ENCODE peak calls at places on chromosomes 12 and 14, in four cellular contexts. One of them, this sample, is unnamed.

GRCh38 chr12:11968516-11968915 is 102.2 kb upstream of the BCL2L14 start:
- DNase-seq in cardiac muscle cell: no peak
- DNase-seq in AG04450: no peak
- DNase-seq in epithelial cell of proximal tubule: no peak
- DNase-seq in this sample: no peak

GRCh38 chr12:6968426-6968825 is 2.0 kb downstream of the PHB2 start:
- DNase-seq in cardiac muscle cell: no peak
- DNase-seq in AG04450: no peak
- DNase-seq in epithelial cell of proximal tubule: no peak
- DNase-seq in this sample: no peak

GRCh38 chr12:98355322-98355721 is 160.1 kb upstream of the TMPO start:
- DNase-seq in cardiac muscle cell: peak; percentile 16
- DNase-seq in AG04450: no peak
- DNase-seq in epithelial cell of proximal tubule: no peak
- DNase-seq in this sample: no peak

GRCh38 chr12:115752913-115753726 is 524.4 kb downstream of the MED13L start:
- DNase-seq in cardiac muscle cell: peak; percentile 84
- DNase-seq in AG04450: peak; percentile 48
- DNase-seq in epithelial cell of proximal tubule: peak; percentile 18
- DNase-seq in this sample: peak; percentile 80

GRCh38 chr12:49345048-49345839 is 1.4 kb upstream of the DNAJC22 start:
- DNase-seq in cardiac muscle cell: no peak
- DNase-seq in AG04450: no peak
- DNase-seq in epithelial cell of proximal tubule: no peak
- DNase-seq in this sample: no peak

GRCh38 chr14:30462358-30462757 is 96.6 kb upstream of the G2E3 start:
- DNase-seq in cardiac muscle cell: no peak
- DNase-seq in AG04450: no peak
- DNase-seq in epithelial cell of proximal tubule: no peak
- DNase-seq in this sample: no peak

GRCh38 chr12:49976547-49976946 is 3.8 kb downstream of the AQP6 start:
- DNase-seq in cardiac muscle cell: no peak
- DNase-seq in AG04450: no peak
- DNase-seq in epithelial cell of proximal tubule: no peak
- DNase-seq in this sample: no peak

GRCh38 chr14:34120185-34120977 is 169.5 kb upstream of the EGLN3 start:
- DNase-seq in cardiac muscle cell: no peak
- DNase-seq in AG04450: no peak
- DNase-seq in epithelial cell of proximal tubule: no peak
- DNase-seq in this sample: no peak

GRCh38 chr12:105212431-105212830 is 23.5 kb downstream of the APPL2 start:
- DNase-seq in cardiac muscle cell: peak; percentile 74
- DNase-seq in AG04450: no peak
- DNase-seq in epithelial cell of proximal tubule: no peak
- DNase-seq in this sample: peak; percentile 76

GRCh38 chr14:95533391-95533821 is 1.4 kb upstream of the GLRX5 start:
- DNase-seq in cardiac muscle cell: peak; percentile 64
- DNase-seq in AG04450: no peak
- DNase-seq in epithelial cell of proximal tubule: no peak
- DNase-seq in this sample: no peak

GRCh38 chr14:60204843-60205774 is 39.9 kb upstream of the DHRS7 start:
- DNase-seq in cardiac muscle cell: no peak
- DNase-seq in AG04450: no peak
- DNase-seq in epithelial cell of proximal tubule: no peak
- DNase-seq in this sample: no peak

GRCh38 chr12:113396828-113397496 is 6.7 kb downstream of the SDS start:
- DNase-seq in cardiac muscle cell: no peak
- DNase-seq in AG04450: no peak
- DNase-seq in epithelial cell of proximal tubule: no peak
- DNase-seq in this sample: no peak

GRCh38 chr14:104001003-104001402 is 58.7 kb upstream of the RD3L start:
- DNase-seq in cardiac muscle cell: no peak
- DNase-seq in AG04450: no peak
- DNase-seq in epithelial cell of proximal tubule: no peak
- DNase-seq in this sample: no peak

GRCh38 chr12:50517456-50518048 is 12.8 kb downstream of the DIP2B start:
- DNase-seq in cardiac muscle cell: peak; percentile 28
- DNase-seq in AG04450: peak; percentile 57
- DNase-seq in epithelial cell of proximal tubule: no peak
- DNase-seq in this sample: no peak

GRCh38 chr14:99393059-99393655 is 87.5 kb downstream of the SETD3 start:
- DNase-seq in cardiac muscle cell: peak; percentile 52
- DNase-seq in AG04450: no peak
- DNase-seq in epithelial cell of proximal tubule: no peak
- DNase-seq in this sample: no peak

GRCh38 chr14:67240168-67240932 is 885 bp upstream of the PALS1 start:
- DNase-seq in cardiac muscle cell: peak; percentile 27
- DNase-seq in AG04450: no peak
- DNase-seq in epithelial cell of proximal tubule: no peak
- DNase-seq in this sample: no peak

GRCh38 chr12:68899251-68899771 is 33.7 kb downstream of the CPM start:
- DNase-seq in cardiac muscle cell: peak; percentile 92
- DNase-seq in AG04450: no peak
- DNase-seq in epithelial cell of proximal tubule: peak; percentile 88
- DNase-seq in this sample: peak; percentile 73

GRCh38 chr14:45649051-45649450 is 396.0 kb upstream of the MIS18BP1 start:
- DNase-seq in cardiac muscle cell: no peak
- DNase-seq in AG04450: no peak
- DNase-seq in epithelial cell of proximal tubule: no peak
- DNase-seq in this sample: no peak

GRCh38 chr12:103879878-103880277 is 38.8 kb upstream of the NT5DC3 start:
- DNase-seq in cardiac muscle cell: no peak
- DNase-seq in AG04450: no peak
- DNase-seq in epithelial cell of proximal tubule: no peak
- DNase-seq in this sample: no peak

GRCh38 chr12:125346361-125346760 is 281.1 kb downstream of the AACS start:
- DNase-seq in cardiac muscle cell: no peak
- DNase-seq in AG04450: no peak
- DNase-seq in epithelial cell of proximal tubule: no peak
- DNase-seq in this sample: no peak

GRCh38 chr12:49198431-49199155 is 9.7 kb upstream of the TUBA1A start:
- DNase-seq in cardiac muscle cell: peak; percentile 89
- DNase-seq in AG04450: peak; percentile 81
- DNase-seq in epithelial cell of proximal tubule: no peak
- DNase-seq in this sample: peak; percentile 75

GRCh38 chr12:11877869-11878780 is 192.6 kb upstream of the BCL2L14 start:
- DNase-seq in cardiac muscle cell: peak; percentile 68
- DNase-seq in AG04450: peak; percentile 46
- DNase-seq in epithelial cell of proximal tubule: no peak
- DNase-seq in this sample: no peak

GRCh38 chr14:96888158-96888557 is 91.0 kb downstream of the VRK1 start:
- DNase-seq in cardiac muscle cell: no peak
- DNase-seq in AG04450: no peak
- DNase-seq in epithelial cell of proximal tubule: no peak
- DNase-seq in this sample: no peak

GRCh38 chr12:45980540-45980939 is 9.8 kb downstream of the SCAF11 start:
- DNase-seq in cardiac muscle cell: no peak
- DNase-seq in AG04450: no peak
- DNase-seq in epithelial cell of proximal tubule: no peak
- DNase-seq in this sample: no peak

GRCh38 chr12:80513211-80513610 is 69.2 kb downstream of the PTPRQ start:
- DNase-seq in cardiac muscle cell: no peak
- DNase-seq in AG04450: no peak
- DNase-seq in epithelial cell of proximal tubule: no peak
- DNase-seq in this sample: no peak

GRCh38 chr12:56980268-56980667 is 22.9 kb upstream of the RDH16 start:
- DNase-seq in cardiac muscle cell: no peak
- DNase-seq in AG04450: no peak
- DNase-seq in epithelial cell of proximal tubule: no peak
- DNase-seq in this sample: no peak

GRCh38 chr14:102819176-102819628 is 42.0 kb downstream of the TRAF3 start:
- DNase-seq in cardiac muscle cell: no peak
- DNase-seq in AG04450: no peak
- DNase-seq in epithelial cell of proximal tubule: no peak
- DNase-seq in this sample: no peak

GRCh38 chr12:108352591-108352990 is 13.5 kb upstream of the CMKLR1 start:
- DNase-seq in cardiac muscle cell: no peak
- DNase-seq in AG04450: no peak
- DNase-seq in epithelial cell of proximal tubule: no peak
- DNase-seq in this sample: no peak

GRCh38 chr12:56029666-56030293 is 8.9 kb downstream of the IKZF4 start:
- DNase-seq in cardiac muscle cell: peak; percentile 83
- DNase-seq in AG04450: no peak
- DNase-seq in epithelial cell of proximal tubule: no peak
- DNase-seq in this sample: no peak

GRCh38 chr14:45201908-45202307 is 51.1 kb downstream of the MIS18BP1 start:
- DNase-seq in cardiac muscle cell: peak; percentile 29
- DNase-seq in AG04450: no peak
- DNase-seq in epithelial cell of proximal tubule: no peak
- DNase-seq in this sample: no peak

GRCh38 chr12:62977879-62978278 is 42.9 kb upstream of the PPM1H start:
- DNase-seq in cardiac muscle cell: no peak
- DNase-seq in AG04450: no peak
- DNase-seq in epithelial cell of proximal tubule: no peak
- DNase-seq in this sample: no peak

GRCh38 chr14:69487226-69487625 is 2.7 kb downstream of the PLEKHD1 start:
- DNase-seq in cardiac muscle cell: no peak
- DNase-seq in AG04450: no peak
- DNase-seq in epithelial cell of proximal tubule: no peak
- DNase-seq in this sample: no peak

GRCh38 chr14:55077691-55078151 is 26.3 kb downstream of the MAPK1IP1L start:
- DNase-seq in cardiac muscle cell: peak; percentile 60
- DNase-seq in AG04450: no peak
- DNase-seq in epithelial cell of proximal tubule: no peak
- DNase-seq in this sample: no peak

GRCh38 chr12:67457799-67458680 is 188.9 kb downstream of the CAND1 start:
- DNase-seq in cardiac muscle cell: peak; percentile 49
- DNase-seq in AG04450: no peak
- DNase-seq in epithelial cell of proximal tubule: no peak
- DNase-seq in this sample: no peak

DNA sequence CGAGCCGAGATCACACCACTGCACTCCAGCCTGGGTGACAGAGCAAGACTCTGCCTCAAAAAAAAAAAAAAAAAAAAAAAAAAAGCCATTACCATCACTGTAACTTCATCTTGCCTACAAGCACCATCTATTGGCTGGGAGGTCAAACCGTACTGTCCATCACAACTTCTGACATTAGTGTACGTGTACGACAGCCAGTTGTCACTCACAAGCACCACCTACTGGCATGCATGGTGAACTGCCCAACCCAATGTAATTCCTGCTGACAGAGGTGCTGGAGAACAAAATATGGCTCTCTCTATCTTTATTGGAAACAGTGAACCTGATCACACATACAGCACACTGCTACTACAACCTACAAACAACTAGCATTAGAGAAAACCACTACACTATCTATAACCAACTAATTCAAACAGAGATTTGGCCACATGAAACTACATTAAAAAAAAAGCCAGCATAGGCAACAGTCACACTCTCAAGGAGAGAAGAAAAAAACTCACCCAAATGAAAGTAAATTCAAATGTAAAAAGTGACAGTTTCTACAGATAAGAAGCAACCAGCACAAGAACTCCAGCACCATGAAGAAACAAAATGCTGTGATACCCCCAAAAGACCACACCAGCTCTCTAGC is 82.3 kb downstream of the PUS7L start:
- DNase-seq in cardiac muscle cell: peak; percentile 9
- DNase-seq in AG04450: no peak
- DNase-seq in epithelial cell of proximal tubule: no peak
- DNase-seq in this sample: no peak
- TF ChIP-seq CTCF in cardiac muscle cell: peak; percentile 56
- TF ChIP-seq CTCF in AG04450: peak; percentile 56
- TF ChIP-seq CTCF in epithelial cell of proximal tubule: peak; percentile 72
- TF ChIP-seq CTCF in this sample: peak; percentile 41

DNA sequence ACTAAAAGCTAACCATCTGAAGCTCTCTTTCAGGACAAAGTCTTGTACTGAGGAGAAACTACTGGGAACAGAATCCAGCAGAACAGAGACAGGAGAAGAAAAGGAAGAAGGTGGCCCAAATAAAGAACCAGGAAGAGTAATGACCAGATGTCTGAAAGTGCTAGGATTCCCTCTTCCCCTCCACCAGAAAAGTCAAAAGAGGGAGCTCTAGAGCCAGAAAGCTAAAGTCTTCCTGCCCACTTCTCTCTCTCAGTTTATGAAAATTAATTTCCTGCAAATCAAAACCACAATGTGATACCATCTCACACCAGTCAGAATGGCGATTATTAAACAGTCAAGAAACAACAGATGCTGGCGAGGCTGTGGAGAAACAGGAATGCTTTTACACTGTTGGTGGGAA is 47.2 kb downstream of the SPPL3 start:
- DNase-seq in cardiac muscle cell: no peak
- DNase-seq in AG04450: no peak
- DNase-seq in epithelial cell of proximal tubule: no peak
- DNase-seq in this sample: no peak
- TF ChIP-seq CTCF in cardiac muscle cell: peak; percentile 43
- TF ChIP-seq CTCF in AG04450: peak; percentile 32
- TF ChIP-seq CTCF in epithelial cell of proximal tubule: peak; percentile 62
- TF ChIP-seq CTCF in this sample: peak; percentile 30

GRCh38 chr12:93060071-93060665 is 131.1 kb upstream of the EEA1 start:
- DNase-seq in cardiac muscle cell: no peak
- DNase-seq in AG04450: no peak
- DNase-seq in epithelial cell of proximal tubule: no peak
- DNase-seq in this sample: no peak
- TF ChIP-seq CTCF in cardiac muscle cell: no peak
- TF ChIP-seq CTCF in AG04450: no peak
- TF ChIP-seq CTCF in epithelial cell of proximal tubule: no peak
- TF ChIP-seq CTCF in this sample: no peak

GRCh38 chr12:117854339-117855012 is 114.3 kb downstream of the KSR2 start:
- DNase-seq in cardiac muscle cell: peak; percentile 40
- DNase-seq in AG04450: no peak
- DNase-seq in epithelial cell of proximal tubule: no peak
- DNase-seq in this sample: no peak
- TF ChIP-seq CTCF in cardiac muscle cell: peak; percentile 61
- TF ChIP-seq CTCF in AG04450: peak; percentile 62
- TF ChIP-seq CTCF in epithelial cell of proximal tubule: peak; percentile 92
- TF ChIP-seq CTCF in this sample: peak; percentile 67

DNA sequence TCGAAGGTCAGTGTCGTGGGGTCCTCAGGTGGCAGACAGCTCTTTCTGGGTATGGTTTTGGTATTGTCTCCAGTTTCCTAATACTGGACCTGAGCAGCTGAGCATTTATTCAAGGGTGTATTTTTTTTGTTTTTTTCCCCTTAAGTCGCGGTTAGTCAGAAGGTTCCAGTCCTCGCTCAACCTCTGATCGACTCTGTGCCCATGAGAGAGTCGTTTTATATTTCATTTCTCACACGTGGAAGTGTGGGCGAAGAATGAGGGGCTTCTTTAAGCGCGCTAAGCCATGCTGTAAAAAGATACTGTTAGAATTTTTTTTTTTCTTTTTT is 499 bp downstream of the MIPOL1 start:
- DNase-seq in cardiac muscle cell: no peak
- DNase-seq in AG04450: no peak
- DNase-seq in epithelial cell of proximal tubule: no peak
- DNase-seq in this sample: no peak
- TF ChIP-seq CTCF in cardiac muscle cell: no peak
- TF ChIP-seq CTCF in AG04450: no peak
- TF ChIP-seq CTCF in epithelial cell of proximal tubule: no peak
- TF ChIP-seq CTCF in this sample: no peak